ENCODE peak calls at places on chromosomes 16 and 17, in nine cellular contexts. P is fibroblast of lung, M is cardiac muscle cell, G is uterus, U is lung, K is RWPE2, I is tibial artery, H is BE2C, J is endodermal cell. R is an unnamed sample.
A peak's percentile ranks its signal among the peaks of the same experiment; 100 is the strongest.

GRCh38 chr17:73210002-73210678 is 17.3 kb downstream of the COG1 start:
- DNase-seq in M (no peak), P (no peak), I (no peak), H (no peak), G (no peak), J (no peak), U (no peak), K (no peak), R (no peak)

GRCh38 chr17:77783991-77784820 is 174.3 kb upstream of the TNRC6C start:
- DNase-seq in P (no peak), U (no peak), K (no peak), J (no peak), G (no peak), I (no peak), M (no peak), H (no peak), R (no peak)

GRCh38 chr17:73826181-73826871 is 182.1 kb upstream of the SDK2 start:
- DNase-seq in G (no peak), M (no peak), U (no peak), I (peak; percentile 57), P (no peak), J (no peak), K (peak; percentile 42), H (no peak), R (no peak)

GRCh38 chr16:54363760-54364159 is 77.2 kb upstream of the IRX3 start:
- DNase-seq in H (no peak), G (no peak), U (no peak), I (no peak), K (no peak), M (no peak), J (peak; percentile 64), P (no peak), R (no peak)

GRCh38 chr17:334974-335481 is 17.6 kb downstream of the RPH3AL start:
- DNase-seq in P (no peak), G (no peak), M (no peak), K (peak; percentile 33), J (peak; percentile 53), I (peak; percentile 58), U (no peak), H (no peak), R (no peak)

GRCh38 chr16:13909872-13910303 is 10.1 kb upstream of the ERCC4 start:
- DNase-seq in U (peak; percentile 35), P (peak; percentile 93), G (no peak), J (no peak), H (no peak), M (no peak), I (peak; percentile 89), K (no peak), R (peak; percentile 60)

GRCh38 chr16:2720719-2721633 is 952 bp upstream of the PRSS27 start:
- DNase-seq in G (peak; percentile 80), H (peak; percentile 96), K (peak; percentile 89), P (peak; percentile 74), J (peak; percentile 96), U (peak; percentile 84), M (peak; percentile 93), I (peak; percentile 83), R (peak; percentile 79)

GRCh38 chr16:10453159-10453510 is 67.3 kb downstream of the ATF7IP2 start:
- DNase-seq in J (no peak), I (no peak), U (no peak), G (no peak), P (no peak), K (no peak), H (no peak), M (no peak), R (no peak)

GRCh38 chr16:26273607-26274006 is 581.8 kb downstream of the HS3ST4 start:
- DNase-seq in J (no peak), K (no peak), M (no peak), G (no peak), U (no peak), P (no peak), I (no peak), H (no peak), R (no peak)

GRCh38 chr17:4908301-4908700 is 5.4 kb upstream of the CHRNE start:
- DNase-seq in M (no peak), P (no peak), H (no peak), I (no peak), G (no peak), K (peak; percentile 70), J (peak; percentile 85), U (no peak), R (no peak)

GRCh38 chr17:35052240-35052608 is 11.3 kb downstream of the RFFL start:
- DNase-seq in H (no peak), I (no peak), K (no peak), P (peak; percentile 84), G (no peak), U (no peak), J (no peak), M (no peak), R (no peak)

GRCh38 chr17:21679256-21680146 is 12.8 kb upstream of the KCNJ18 start:
- DNase-seq in J (no peak), I (peak; percentile 66), P (no peak), G (no peak), U (no peak), K (peak; percentile 53), M (no peak), H (no peak), R (no peak)

GRCh38 chr16:75770051-75770450 is 43.8 kb upstream of the CPHXL start:
- DNase-seq in I (no peak), K (no peak), G (no peak), J (no peak), P (no peak), M (no peak), H (no peak), U (no peak), R (no peak)

GRCh38 chr17:73316919-73317505 is 5.2 kb upstream of the CDC42EP4 start:
- DNase-seq in J (peak; percentile 80), U (no peak), P (no peak), M (no peak), I (no peak), H (no peak), G (no peak), K (no peak), R (no peak)

GRCh38 chr17:18318122-18318521 is 3.0 kb downstream of the SMCR8 start:
- DNase-seq in H (no peak), G (no peak), U (no peak), I (no peak), P (no peak), K (no peak), J (no peak), M (no peak), R (no peak)
- H3K4me1 ChIP-seq in H (no peaks in the 10 kb centered on the region), G (peaks cover 18% of the 10 kb centered on the region), U (peaks cover 8% of the 10 kb centered on the region), I (no peaks in the 10 kb centered on the region), P (peaks cover 7% of the 10 kb centered on the region), K (peaks cover 13% of the 10 kb centered on the region), J (peaks cover 17% of the 10 kb centered on the region), M (peaks cover 17% of the 10 kb centered on the region), R (peaks cover 82% of the 10 kb centered on the region)

GRCh38 chr17:7834891-7835817 is 1.1 kb downstream of the KDM6B start:
- DNase-seq in M (peak; percentile 98), J (peak; percentile 100), I (peak; percentile 99), K (peak; percentile 99), P (peak; percentile 98), G (peak; percentile 98), U (peak; percentile 98), H (peak; percentile 95), R (peak; percentile 98)
- H3K27me3 ChIP-seq in M (no peaks in the 10 kb centered on the region), J (peaks cover 31% of the 10 kb centered on the region), I (no peaks in the 10 kb centered on the region), K (no peaks in the 10 kb centered on the region), P (peaks cover 3% of the 10 kb centered on the region), G (no peaks in the 10 kb centered on the region), U (no peaks in the 10 kb centered on the region), H (no peaks in the 10 kb centered on the region), R (no peaks in the 10 kb centered on the region)

GRCh38 chr17:17708816-17709215 is 27.6 kb downstream of the RAI1 start:
- DNase-seq in M (no peak), G (no peak), U (no peak), P (no peak), I (no peak), J (no peak), K (no peak), H (no peak), R (no peak)

GRCh38 chr17:17708301-17708700 is 27.0 kb downstream of the RAI1 start:
- DNase-seq in J (no peak), I (no peak), U (no peak), P (no peak), G (no peak), M (no peak), H (no peak), K (no peak), R (no peak)

GRCh38 chr17:17704931-17705330 is 23.7 kb downstream of the RAI1 start:
- DNase-seq in P (no peak), J (no peak), G (no peak), M (no peak), I (no peak), U (no peak), H (no peak), K (no peak), R (no peak)

GRCh38 chr17:17703608-17703919 is 22.3 kb downstream of the RAI1 start:
- DNase-seq in K (no peak), M (no peak), G (no peak), P (no peak), U (no peak), H (no peak), J (no peak), I (no peak), R (no peak)

DNA sequence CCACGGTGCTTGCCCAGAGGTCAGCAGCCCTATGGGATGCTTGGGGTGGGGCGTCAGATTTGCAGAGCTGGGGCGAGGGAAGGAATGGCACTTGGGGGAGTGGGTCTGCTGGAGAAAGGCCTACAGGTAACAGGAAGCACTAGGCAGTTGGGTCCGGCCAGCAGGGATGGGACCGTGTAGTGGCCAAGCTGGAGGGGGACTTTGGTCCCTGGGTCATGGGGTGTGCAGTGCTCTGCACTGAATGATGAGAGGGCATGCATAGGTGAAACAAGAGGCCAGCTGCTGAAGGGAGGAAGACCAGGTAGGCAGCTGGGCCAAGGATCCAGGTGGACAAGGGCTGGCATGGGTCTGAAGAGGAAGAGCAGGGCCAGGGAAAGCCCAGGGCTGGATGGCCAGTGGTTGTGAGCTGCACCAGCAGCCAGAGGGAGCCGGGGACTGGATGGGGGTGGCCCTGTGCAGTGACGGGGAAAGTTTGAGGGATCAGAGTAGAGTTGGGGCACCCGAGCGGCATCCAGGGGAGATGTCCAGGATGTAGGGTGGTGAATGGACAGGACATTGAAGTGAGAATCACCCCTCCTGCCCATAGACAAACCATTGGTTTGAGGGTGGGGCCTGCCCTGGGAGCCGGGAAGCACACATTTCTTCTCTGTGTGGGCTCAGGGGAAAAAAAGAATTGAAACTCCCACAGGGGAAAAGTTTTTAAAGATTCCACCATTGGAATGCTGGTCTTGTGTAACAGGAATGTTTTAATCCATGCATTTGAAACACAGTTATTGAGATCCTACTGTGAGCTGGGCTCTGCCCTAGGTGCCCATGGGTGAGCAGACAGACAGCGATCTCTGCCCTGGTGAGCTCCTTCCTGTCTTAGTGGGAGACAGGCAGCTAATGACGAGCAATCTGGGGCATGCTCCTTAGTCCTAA is 25.1 kb downstream of the RAI1 start:
- DNase-seq in G (no peak), U (no peak), I (no peak), P (no peak), M (no peak), J (peak; percentile 69), K (no peak), H (no peak), R (no peak)
- TF ChIP-seq CTCF in G (no peak), U (no peak), I (no peak), P (no peak), M (no peak), J (peak; percentile 29), K (no peak), H (peak; percentile 3), R (no peak)

DNA sequence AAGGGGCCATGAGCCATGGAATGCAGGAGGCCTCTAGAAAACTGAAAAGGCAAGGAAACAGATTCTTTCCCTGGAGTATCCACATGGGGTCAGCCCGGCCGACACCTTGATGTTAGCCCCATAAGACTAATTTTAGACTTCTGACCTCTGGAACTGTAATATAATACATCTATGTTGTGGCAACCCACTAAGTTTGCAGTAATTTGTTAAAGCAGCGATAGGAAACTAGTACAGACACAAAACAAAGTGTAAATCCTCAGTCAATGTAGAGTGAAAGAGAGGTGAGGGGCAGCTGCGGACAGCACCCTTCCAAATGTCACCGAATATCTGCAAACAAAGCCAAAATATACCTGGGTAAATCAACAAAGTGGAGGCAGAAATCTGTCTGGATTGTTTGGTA is 7.2 kb upstream of the SIAH1 start:
- DNase-seq in U (no peak), H (no peak), I (no peak), P (no peak), J (no peak), G (no peak), K (no peak), M (no peak), R (no peak)
- H3K4me1 ChIP-seq in U (no peaks in the 10 kb centered on the region), H (peaks cover 9% of the 10 kb centered on the region), I (no peaks in the 10 kb centered on the region), P (no peaks in the 10 kb centered on the region), J (no peaks in the 10 kb centered on the region), G (no peaks in the 10 kb centered on the region), K (no peaks in the 10 kb centered on the region), M (no peaks in the 10 kb centered on the region), R (no peaks in the 10 kb centered on the region)